ENCODE peak calls at places on chromosomes 16 and 17, in four cellular contexts. G, V, L and E are unnamed samples.
A peak's percentile ranks its signal among the peaks of the same experiment; 100 is the strongest.

GRCh38 chr17:4204676-4205075 is 59.1 kb downstream of the ANKFY1 start:
- DNase-seq in G (no peak), L (no peak), V (peak; percentile 89), E (no peak)

GRCh38 chr17:79739148-79740062 is 8.7 kb downstream of the ENPP7 start:
- DNase-seq in L (no peak), G (no peak), V (no peak), E (no peak)

GRCh38 chr16:81779540-81780320 is 639 bp downstream of the PLCG2 start:
- DNase-seq in G (no peak), V (peak; percentile 4), L (no peak), E (peak; percentile 47)

GRCh38 chr17:5226940-5227878 is 7.5 kb downstream of the SCIMP start:
- DNase-seq in G (no peak), V (no peak), L (no peak), E (no peak)

GRCh38 chr16:29198731-29199521 is 207.6 kb downstream of the NPIPB11 start:
- DNase-seq in V (peak; percentile 31), L (no peak), G (no peak), E (peak; percentile 8)

GRCh38 chr17:59754547-59754946 is 47.1 kb downstream of the VMP1 start:
- DNase-seq in G (no peak), L (no peak), V (peak; percentile 93), E (no peak)

GRCh38 chr17:39813631-39814030 is 50.5 kb downstream of the IKZF3 start:
- DNase-seq in G (no peak), V (no peak), L (peak; percentile 57), E (no peak)

GRCh38 chr16:87461466-87461975 is 31.3 kb downstream of the ZCCHC14 start:
- DNase-seq in G (peak; percentile 89), V (peak; percentile 39), L (no peak), E (no peak)

GRCh38 chr17:45440161-45440859 is 7.6 kb upstream of the ARHGAP27 start:
- DNase-seq in V (peak; percentile 33), L (no peak), G (no peak), E (no peak)

GRCh38 chr17:15915996-15916395 is 28.9 kb upstream of the ADORA2B start:
- DNase-seq in L (no peak), G (no peak), V (no peak), E (no peak)

GRCh38 chr17:50681260-50682200 is 26.2 kb downstream of the ANKRD40 start:
- DNase-seq in V (peak; percentile 87), L (no peak), G (peak; percentile 52), E (no peak)

GRCh38 chr16:22948603-22949368 is 134.8 kb downstream of the HS3ST2 start:
- DNase-seq in V (peak; percentile 76), G (peak; percentile 57), L (no peak), E (peak; percentile 26)

DNA sequence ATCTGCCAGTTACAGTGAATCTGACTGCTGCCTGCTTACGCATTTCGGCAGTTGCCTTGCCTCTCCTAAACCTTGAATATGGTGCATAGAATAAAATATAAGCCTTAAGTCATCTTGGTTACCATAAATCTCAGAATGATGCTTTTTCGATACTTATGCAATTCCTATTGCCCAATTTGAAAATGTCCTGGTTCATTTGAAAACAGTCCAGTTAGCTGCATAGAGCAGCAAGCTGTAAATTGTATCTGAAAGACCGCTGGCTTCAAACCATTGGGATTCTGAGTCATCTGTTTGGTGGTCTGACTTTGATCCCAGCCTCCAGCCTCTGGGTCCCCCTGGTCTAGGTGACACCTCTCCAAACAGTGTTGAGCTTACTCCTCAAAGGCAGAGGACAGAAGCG is 2.7 kb upstream of the PRKCA start:
- DNase-seq in V (peak; percentile 36), G (no peak), L (no peak), E (no peak)
- TF ChIP-seq CTCF in V (no peak), G (no peak), L (no peak), E (no peak)

GRCh38 chr16:83899978-83900377 is 1.1 kb downstream of the MLYCD start:
- DNase-seq in G (no peak), V (no peak), L (no peak), E (no peak)

GRCh38 chr16:83900611-83901010 is 1.7 kb downstream of the MLYCD start:
- DNase-seq in G (no peak), V (no peak), L (no peak), E (no peak)

GRCh38 chr16:83898463-83899271 is at the start of gene MLYCD:
- DNase-seq in L (peak; percentile 75), G (peak; percentile 92), V (peak; percentile 71), E (peak; percentile 73)

GRCh38 chr16:83901101-83901500 is 2.2 kb downstream of the MLYCD start:
- DNase-seq in L (no peak), V (no peak), G (no peak), E (no peak)

DNA sequence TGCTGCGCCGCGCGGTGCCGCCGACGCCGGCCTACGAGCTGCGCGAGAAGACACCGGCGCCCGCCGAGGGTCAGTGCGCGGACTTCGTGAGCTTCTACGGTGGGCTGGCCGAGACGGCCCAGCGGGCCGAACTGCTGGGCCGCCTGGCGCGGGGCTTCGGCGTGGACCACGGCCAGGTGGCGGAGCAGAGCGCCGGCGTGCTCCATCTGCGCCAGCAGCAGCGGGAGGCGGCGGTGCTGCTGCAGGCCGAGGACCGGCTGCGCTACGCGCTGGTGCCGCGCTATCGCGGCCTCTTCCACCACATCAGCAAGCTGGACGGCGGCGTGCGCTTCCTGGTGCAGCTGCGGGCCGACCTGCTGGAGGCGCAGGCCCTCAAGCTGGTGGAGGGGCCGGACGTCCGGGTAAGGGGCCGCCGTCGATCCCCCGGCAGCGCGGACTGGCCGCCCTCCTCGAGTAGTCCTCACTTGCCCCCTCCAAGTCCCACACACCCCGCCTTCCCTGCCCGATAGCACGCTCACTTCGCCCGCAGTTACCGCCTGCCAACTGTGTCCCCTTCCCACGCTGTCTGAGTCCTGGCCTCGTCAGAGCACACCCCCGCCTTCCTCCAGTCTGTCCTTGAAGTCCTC is 470 bp downstream of the MLYCD start:
- DNase-seq in V (peak; percentile 68), G (peak; percentile 78), L (peak; percentile 41), E (no peak)
- TF ChIP-seq CTCF in V (no peak), G (peak; percentile 11), L (no peak), E (no peak)

GRCh38 chr17:17603178-17603894 is 11.8 kb upstream of the PEMT start:
- DNase-seq in V (no peak), L (no peak), G (no peak), E (no peak)
- TF ChIP-seq CTCF in V (no peak), L (no peak), G (no peak), E (no peak)

GRCh38 chr16:19659554-19659953 is 58.5 kb downstream of the KNOP1 start:
- DNase-seq in G (no peak), V (no peak), L (no peak), E (no peak)
- TF ChIP-seq CTCF in G (peak; percentile 9), V (peak; percentile 15), L (no peak), E (no peak)